ENCODE peak calls at places on chromosomes 5 and 9, in ten cellular contexts. G is fibroblast of pulmonary artery, Q is GM20000, Y is natural killer cell, F is endothelial cell, Z is WERI-Rb-1, R is nephron progenitor cell, S is foreskin fibroblast, D is psoas muscle, O is astrocyte of the spinal cord. X is an unnamed sample.

GRCh38 chr9:121926417-121926816 is 166.7 kb downstream of the TTLL11 start:
- DNase-seq in Q (no peak), O (no peak), G (no peak), R (no peak), Y (no peak), D (no peak), F (no peak), S (no peak), Z (no peak), X (no peak)

GRCh38 chr9:101578378-101578777 is 16.4 kb downstream of the PPP3R2 start:
- DNase-seq in Q (no peak), Y (no peak), F (no peak), G (no peak), D (no peak), R (no peak), S (no peak), O (peak), Z (no peak), X (no peak)

GRCh38 chr5:93926831-93927600 is 185.6 kb upstream of the POU5F2 start:
- DNase-seq in Z (no peak), Q (no peak), G (no peak), Y (no peak), F (no peak), D (no peak), S (peak), O (peak), R (peak), X (no peak)

GRCh38 chr5:118681655-118682054 is 306.7 kb downstream of the DTWD2 start:
- DNase-seq in D (no peak), G (no peak), Q (no peak), R (no peak), S (no peak), F (no peak), Y (no peak), O (no peak), Z (no peak), X (no peak)

GRCh38 chr5:8445139-8445538 is 576.2 kb downstream of the MTRR start:
- DNase-seq in Y (no peak), O (no peak), F (no peak), Q (no peak), Z (no peak), R (no peak), G (no peak), D (no peak), S (no peak), X (no peak)

GRCh38 chr9:122248448-122248865 is 16.2 kb downstream of the RBM18 start:
- DNase-seq in G (no peak), R (no peak), Y (no peak), Q (no peak), S (no peak), O (no peak), D (no peak), Z (no peak), F (no peak), X (no peak)

GRCh38 chr9:86909388-86909787 is 37.9 kb downstream of the GAS1 start:
- DNase-seq in F (no peak), Z (no peak), G (peak), Y (no peak), D (no peak), S (peak), Q (no peak), R (no peak), O (peak), X (no peak)

GRCh38 chr5:54370982-54371381 is 60.6 kb upstream of the ARL15 start:
- DNase-seq in D (no peak), F (no peak), Q (no peak), S (no peak), R (no peak), G (no peak), Y (no peak), Z (no peak), O (no peak), X (no peak)

GRCh38 chr5:73323466-73323865 is 125.1 kb downstream of the FOXD1 start:
- DNase-seq in R (no peak), S (no peak), F (no peak), Q (no peak), G (no peak), Z (no peak), O (no peak), D (no peak), Y (no peak), X (no peak)

GRCh38 chr5:88732181-88732633 is 150.8 kb downstream of the MEF2C start:
- DNase-seq in O (peak), D (peak), Q (peak), Y (no peak), R (no peak), S (peak), F (no peak), Z (no peak), G (peak), X (no peak)

GRCh38 chr9:128969491-128969890 is 22.0 kb downstream of the NUP188 start:
- DNase-seq in Z (no peak), S (no peak), F (no peak), O (peak), D (no peak), G (no peak), Y (no peak), Q (no peak), R (no peak), X (no peak)

GRCh38 chr5:7589800-7590199 is 193.9 kb downstream of the ADCY2 start:
- DNase-seq in S (no peak), G (no peak), Q (no peak), Y (no peak), R (no peak), O (no peak), D (no peak), F (no peak), Z (no peak), X (no peak)

GRCh38 chr5:35853652-35854051 is 3.0 kb upstream of the IL7R start:
- DNase-seq in G (no peak), S (no peak), Z (no peak), Q (no peak), O (no peak), F (no peak), D (no peak), R (no peak), Y (no peak), X (no peak)

GRCh38 chr5:90294604-90295003 is 115.0 kb downstream of the CETN3 start:
- DNase-seq in Z (no peak), D (no peak), O (no peak), F (no peak), R (no peak), S (no peak), G (no peak), Y (no peak), Q (no peak), X (no peak)
- TF ChIP-seq CTCF in Z (no peak), D (no peak), O (no peak), F (no peak), R (no peak), S (no peak), G (no peak), Y (no peak), Q (no peak), X (peak)

GRCh38 chr9:117412006-117412715 is 2.7 kb downstream of the ASTN2 start:
- DNase-seq in Y (no peak), Z (peak), F (no peak), D (no peak), O (no peak), Q (no peak), G (no peak), S (no peak), R (no peak), X (no peak)

GRCh38 chr9:117411547-117411946 is 3.3 kb downstream of the ASTN2 start:
- DNase-seq in Y (no peak), R (peak), S (no peak), O (no peak), Z (peak), F (peak), D (no peak), Q (peak), G (peak), X (peak)

GRCh38 chr9:117407436-117408022 is 7.3 kb downstream of the ASTN2 start:
- DNase-seq in Q (no peak), D (no peak), S (no peak), F (no peak), R (no peak), Y (no peak), O (no peak), Z (peak), G (no peak), X (no peak)

GRCh38 chr9:117405950-117406705 is 8.7 kb downstream of the ASTN2 start:
- DNase-seq in D (no peak), F (no peak), Q (no peak), Z (peak), R (no peak), Y (no peak), O (no peak), S (no peak), G (no peak), X (no peak)

GRCh38 chr9:117409321-117409720 is 5.5 kb downstream of the ASTN2 start:
- DNase-seq in Q (no peak), R (no peak), O (no peak), S (no peak), G (no peak), Y (no peak), D (no peak), Z (no peak), F (no peak), X (no peak)
- TF ChIP-seq CTCF in Q (no peak), R (no peak), O (no peak), S (no peak), G (no peak), Y (no peak), D (no peak), Z (no peak), F (no peak), X (no peak)

DNA sequence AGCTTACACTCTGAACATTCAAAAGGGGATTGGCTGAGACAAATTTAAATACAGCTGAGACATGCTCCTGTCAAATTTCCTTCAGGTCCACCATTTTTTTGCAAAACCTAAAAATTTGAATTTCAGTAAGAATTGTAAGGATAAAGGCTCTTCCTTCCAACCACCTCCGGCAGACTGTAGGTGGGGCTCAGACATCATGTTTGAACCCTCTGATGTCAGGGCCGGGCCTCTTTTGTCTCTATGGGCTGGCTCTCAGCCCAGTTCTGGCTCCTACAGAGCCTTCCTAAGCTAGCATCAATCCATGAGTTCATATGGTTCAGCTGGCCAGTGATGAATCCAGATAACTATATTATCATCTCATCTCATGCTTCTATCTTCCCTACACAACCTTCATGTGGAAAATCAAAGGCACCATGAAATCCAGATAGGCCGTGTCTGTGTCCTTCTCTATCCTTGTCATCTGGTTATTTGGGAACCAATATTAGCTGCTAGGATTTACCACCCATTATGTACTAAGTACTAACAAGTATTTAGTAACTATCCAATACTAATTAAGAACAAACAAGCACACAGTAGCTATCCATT is 44.2 kb downstream of the NIPSNAP3B start:
- DNase-seq in Z (peak), D (no peak), Y (no peak), S (peak), R (no peak), F (no peak), G (peak), Q (no peak), O (peak), X (no peak)
- TF ChIP-seq CTCF in Z (peak), D (no peak), Y (no peak), S (peak), R (no peak), F (no peak), G (peak), Q (no peak), O (peak), X (peak)

DNA sequence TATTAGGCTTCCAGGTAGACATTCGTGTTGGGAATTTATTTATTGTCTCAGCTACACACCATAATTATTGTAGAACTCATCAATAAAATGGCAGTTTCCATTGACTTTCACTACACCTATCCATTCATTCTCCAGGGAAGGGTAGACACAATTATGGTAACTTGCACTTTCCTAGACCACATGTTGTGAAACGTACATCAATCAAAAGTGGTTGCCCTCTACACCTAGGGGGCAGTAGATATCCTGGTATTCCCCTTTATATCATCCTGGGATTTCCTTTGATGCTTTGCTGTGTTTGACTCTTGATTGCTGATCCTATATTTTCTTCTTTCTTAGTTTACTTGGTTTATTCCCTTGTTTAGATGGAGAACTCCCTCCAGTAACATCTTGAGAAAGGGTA is 47.9 kb downstream of the ADGRV1 start:
- DNase-seq in F (no peak), G (no peak), S (no peak), R (no peak), O (no peak), D (no peak), Y (no peak), Z (no peak), Q (no peak), X (no peak)
- TF ChIP-seq CTCF in F (peak), G (peak), S (no peak), R (no peak), O (peak), D (no peak), Y (no peak), Z (peak), Q (no peak), X (peak)

DNA sequence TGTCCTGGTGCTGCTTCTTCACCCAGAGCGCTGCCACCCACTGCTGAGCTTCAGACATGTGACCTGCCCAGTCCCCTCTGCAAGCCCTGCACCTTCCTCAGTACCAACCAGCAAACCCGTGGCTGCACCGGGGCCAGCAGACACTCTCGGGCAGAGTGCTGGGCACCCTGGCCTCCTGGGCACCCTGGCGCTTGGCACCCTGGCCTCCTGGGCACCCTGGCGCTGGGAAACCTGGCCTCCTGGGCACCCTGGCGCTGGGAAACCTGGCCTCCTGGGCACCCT is 31.7 kb upstream of the SLC12A7 start:
- DNase-seq in F (no peak), Y (no peak), Z (no peak), D (no peak), R (no peak), G (no peak), O (no peak), S (no peak), Q (no peak), X (no peak)
- TF ChIP-seq CTCF in F (no peak), Y (no peak), Z (no peak), D (no peak), R (no peak), G (no peak), O (no peak), S (no peak), Q (no peak), X (no peak)

GRCh38 chr9:83204047-83204446 is 141.1 kb upstream of the RASEF start:
- DNase-seq in Z (no peak), G (peak), R (no peak), O (no peak), S (no peak), F (no peak), Q (no peak), Y (no peak), D (no peak), X (no peak)
- TF ChIP-seq CTCF in Z (peak), G (peak), R (no peak), O (peak), S (no peak), F (no peak), Q (no peak), Y (no peak), D (peak), X (peak)

DNA sequence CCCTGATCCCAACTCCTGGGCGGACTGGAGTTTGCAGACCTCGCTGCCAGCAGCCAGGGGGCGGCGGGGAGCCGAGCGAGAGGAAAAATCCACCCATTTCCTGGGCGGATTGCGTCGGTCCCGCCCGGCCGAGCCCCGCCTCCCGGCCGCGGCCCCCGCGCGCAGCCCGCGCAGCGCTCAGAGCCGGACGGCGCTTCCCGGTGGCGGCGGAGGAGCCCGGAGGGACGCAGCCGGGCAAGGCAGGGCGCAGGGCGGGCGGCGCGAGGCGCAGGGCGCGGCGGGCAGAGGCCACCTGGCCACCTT is at the start of gene OLFM1:
- DNase-seq in S (peak), Z (peak), Y (no peak), O (peak), F (peak), Q (peak), G (peak), D (peak), R (peak), X (peak)
- TF ChIP-seq CTCF in S (peak), Z (peak), Y (no peak), O (peak), F (peak), Q (peak), G (peak), D (peak), R (peak), X (peak)

GRCh38 chr5:176887252-176887849 is 11.8 kb downstream of the HK3 start:
- DNase-seq in S (no peak), G (no peak), F (no peak), Q (no peak), Y (no peak), Z (no peak), D (no peak), R (no peak), O (no peak), X (no peak)
- TF ChIP-seq CTCF in S (no peak), G (no peak), F (no peak), Q (no peak), Y (no peak), Z (no peak), D (no peak), R (no peak), O (no peak), X (no peak)

GRCh38 chr9:33924978-33925797 is 108.2 kb downstream of the UBE2R2 start:
- DNase-seq in S (peak), G (peak), Y (no peak), F (peak), O (peak), Z (peak), R (peak), D (no peak), Q (peak), X (peak)
- TF ChIP-seq CTCF in S (peak), G (peak), Y (no peak), F (peak), O (peak), Z (peak), R (peak), D (peak), Q (peak), X (peak)